ENCODE peak calls at places on chromosomes 1 and 21, in seven cellular contexts. X is CD8-positive, alpha-beta T cell; O is Kasumi-1; Q is endothelial cell; G is activated gamma-delta T cell treated with anti-CD3 and anti-CD28 coated beads, Interleukin-2, amount 50 U/mL, for 16 hours; N is fibroblast of mammary gland; Y is GF-D8. A is an unnamed sample.

GRCh38 chr1:150420560-150421265 is 56.8 kb downstream of the RPRD2 start:
- DNase-seq in Y (no peak), G (no peak), N (peak), Q (no peak), X (no peak), O (no peak), A (no peak)

GRCh38 chr21:43733529-43734071 is 14.7 kb downstream of the PDXK start:
- DNase-seq in G (no peak), X (no peak), N (peak), Y (no peak), O (peak), Q (no peak), A (no peak)

GRCh38 chr1:183761871-183762270 is 43.0 kb upstream of the RGL1 start:
- DNase-seq in Q (no peak), G (no peak), O (no peak), N (peak), Y (no peak), X (no peak), A (no peak)

GRCh38 chr1:119674835-119675289 is 26.8 kb upstream of the ZNF697 start:
- DNase-seq in Y (no peak), O (no peak), G (no peak), N (peak), Q (peak), X (no peak), A (peak)

GRCh38 chr21:36384885-36385232 is 333 bp upstream of the CHAF1B start:
- DNase-seq in O (no peak), Q (no peak), N (no peak), X (no peak), G (no peak), Y (no peak), A (no peak)

GRCh38 chr1:22289251-22289995 is 146.5 kb upstream of the WNT4 start:
- DNase-seq in X (no peak), Q (no peak), N (peak), Y (no peak), O (no peak), G (no peak), A (no peak)

GRCh38 chr1:119714583-119714982 is 2.8 kb downstream of the PHGDH start:
- DNase-seq in G (no peak), O (no peak), N (peak), Y (no peak), X (no peak), Q (no peak), A (no peak)

GRCh38 chr1:116628448-116628847 is 39.1 kb downstream of the IGSF3 start:
- DNase-seq in N (no peak), G (no peak), X (no peak), Y (no peak), Q (no peak), O (no peak), A (no peak)

GRCh38 chr1:93093332-93094006 is 14.4 kb downstream of the MTF2 start:
- DNase-seq in Q (no peak), G (no peak), N (no peak), Y (no peak), X (no peak), O (no peak), A (no peak)

GRCh38 chr1:47371016-47371517 is 37.5 kb downstream of the CMPK1 start:
- DNase-seq in O (no peak), G (no peak), X (no peak), N (peak), Q (no peak), Y (no peak), A (no peak)

GRCh38 chr1:160779662-160780397 is 16.1 kb upstream of the LY9 start:
- DNase-seq in G (no peak), O (no peak), N (no peak), Y (no peak), X (peak), Q (peak), A (peak)

GRCh38 chr1:88502814-88503339 is 181.2 kb upstream of the PKN2 start:
- DNase-seq in N (no peak), Q (no peak), X (no peak), G (no peak), O (no peak), Y (no peak), A (no peak)

GRCh38 chr1:193656841-193657240 is 470.4 kb upstream of the B3GALT2 start:
- DNase-seq in G (no peak), Y (no peak), O (no peak), Q (no peak), N (no peak), X (no peak), A (no peak)

GRCh38 chr1:96352733-96353132 is 368.9 kb upstream of the PTBP2 start:
- DNase-seq in G (no peak), N (no peak), Y (no peak), O (no peak), X (no peak), Q (no peak), A (no peak)

GRCh38 chr1:95284420-95284819 is 50.4 kb downstream of the RWDD3 start:
- DNase-seq in X (no peak), O (no peak), Y (no peak), Q (no peak), G (no peak), N (no peak), A (no peak)

GRCh38 chr1:150973826-150974579 is 632 bp downstream of the CERS2 start:
- DNase-seq in N (peak), Y (no peak), G (peak), O (peak), Q (peak), X (peak), A (no peak)

GRCh38 chr1:84998642-84999280 is 1.8 kb upstream of the MCOLN2 start:
- DNase-seq in Y (no peak), O (peak), Q (no peak), N (no peak), G (no peak), X (peak), A (no peak)

GRCh38 chr1:228446849-228447248 is 30.2 kb upstream of the TRIM17 start:
- DNase-seq in N (no peak), X (no peak), Y (no peak), O (no peak), G (no peak), Q (no peak), A (no peak)

GRCh38 chr1:12477936-12478611 is 139.9 kb downstream of the DHRS3 start:
- DNase-seq in Q (no peak), Y (peak), O (peak), X (no peak), G (no peak), N (peak), A (peak)

GRCh38 chr1:26546375-26546774 is 16.8 kb downstream of the RPS6KA1 start:
- DNase-seq in Q (no peak), O (no peak), X (no peak), G (no peak), Y (no peak), N (peak), A (no peak)

GRCh38 chr1:112460672-112461071 is 48.1 kb upstream of the WNT2B start:
- DNase-seq in X (no peak), Q (no peak), G (no peak), N (peak), O (no peak), Y (no peak), A (no peak)

GRCh38 chr1:153842006-153842471 is 66.8 kb downstream of the SLC27A3 start:
- DNase-seq in X (no peak), G (no peak), O (no peak), N (peak), Y (no peak), Q (no peak), A (no peak)

GRCh38 chr1:3539707-3540425 is 71.4 kb downstream of the MEGF6 start:
- DNase-seq in N (no peak), O (no peak), X (no peak), G (no peak), Y (no peak), Q (no peak), A (no peak)

GRCh38 chr1:193176113-193176512 is 10.3 kb downstream of the B3GALT2 start:
- DNase-seq in G (no peak), O (no peak), Q (no peak), Y (no peak), X (no peak), N (no peak), A (no peak)

GRCh38 chr1:178629549-178630154 is 95.4 kb upstream of the RALGPS2 start:
- DNase-seq in Q (no peak), O (no peak), Y (no peak), X (no peak), G (no peak), N (no peak), A (no peak)

GRCh38 chr1:88056880-88057279 is 627.2 kb upstream of the PKN2 start:
- DNase-seq in Y (no peak), G (no peak), N (no peak), X (no peak), O (no peak), Q (no peak), A (no peak)